ENCODE peak calls at places on chromosomes 3 and 15, in five cellular contexts. Y is memory B cell; W is activated naive CD8-positive, alpha-beta T cell treated with anti-CD3 and anti-CD28 coated beads, Interleukin-2, amount 10 ng/mL, durations not matched to agents 7 days and 5 days; L is CD8-positive, alpha-beta T cell; Q is gastrocnemius medialis. P is an unnamed sample.

GRCh38 chr3:126338796-126339241 is 18.4 kb downstream of the KLF15 start:
- ATAC-seq in Y (no peak), L (no peak), Q (peak; percentile 30), W (no peak), P (peak; percentile 18)

GRCh38 chr15:44729394-44729913 is 6.9 kb upstream of the TRIM69 start:
- ATAC-seq in Q (no peak), Y (peak; percentile 14), W (peak; percentile 7), L (peak; percentile 9), P (peak; percentile 1)

GRCh38 chr15:36803773-36804172 is 224.3 kb downstream of the CDIN1 start:
- ATAC-seq in Q (no peak), W (no peak), L (no peak), Y (no peak), P (no peak)

GRCh38 chr3:106688463-106688862 is 688.8 kb upstream of the CCDC54 start:
- ATAC-seq in Q (peak; percentile 72), L (no peak), W (no peak), Y (no peak), P (peak; percentile 81)

GRCh38 chr15:22265056-22265945 is 185.0 kb downstream of the OR4M2 start:
- ATAC-seq in L (peak; percentile 48), W (no peak), Y (no peak), Q (no peak), P (no peak)

GRCh38 chr3:131326307-131326706 is 55.3 kb upstream of the NUDT16 start:
- ATAC-seq in Y (no peak), W (no peak), Q (no peak), L (no peak), P (no peak)

GRCh38 chr3:159828542-159828943 is 160.1 kb upstream of the IL12A start:
- ATAC-seq in W (no peak), Y (peak; percentile 53), Q (peak; percentile 61), L (no peak), P (no peak)

GRCh38 chr15:69991493-69991892 is 106.2 kb downstream of the TLE3 start:
- ATAC-seq in W (no peak), Y (no peak), L (no peak), Q (no peak), P (no peak)

GRCh38 chr3:197406266-197406665 is 107.9 kb upstream of the DLG1 start:
- ATAC-seq in Q (no peak), W (no peak), Y (no peak), L (no peak), P (peak; percentile 57)

GRCh38 chr15:78640840-78641733 is at the start of gene CHRNB4:
- ATAC-seq in W (peak; percentile 76), L (peak; percentile 75), Y (peak; percentile 58), Q (no peak), P (no peak)

GRCh38 chr15:63373866-63374548 is 7.6 kb downstream of the CA12 start:
- ATAC-seq in L (no peak), W (no peak), Q (no peak), Y (no peak), P (no peak)

GRCh38 chr15:84645997-84646396 is 8.1 kb downstream of the WDR73 start:
- ATAC-seq in W (no peak), Q (no peak), Y (no peak), L (no peak), P (no peak)

GRCh38 chr3:28241221-28242160 is at the start of gene CMC1:
- ATAC-seq in L (peak; percentile 90), Q (peak; percentile 98), W (peak; percentile 96), Y (peak; percentile 88), P (peak; percentile 99)

GRCh38 chr3:107240183-107241091 is 136.8 kb upstream of the CCDC54 start:
- ATAC-seq in Q (peak; percentile 86), W (peak; percentile 97), Y (peak; percentile 90), L (peak; percentile 91), P (peak; percentile 93)

GRCh38 chr3:71563827-71564226 is 19.7 kb downstream of the FOXP1 start:
- ATAC-seq in Q (no peak), W (no peak), Y (peak; percentile 93), L (no peak), P (no peak)

GRCh38 chr3:10470120-10470665 is 35.2 kb downstream of the ATP2B2 start:
- ATAC-seq in Q (peak; percentile 4), Y (no peak), W (no peak), L (no peak), P (no peak)

GRCh38 chr15:98405013-98405412 is 243.3 kb upstream of the IGF1R start:
- ATAC-seq in Q (no peak), Y (no peak), W (no peak), L (no peak), P (no peak)

GRCh38 chr3:194269610-194270145 is 81.5 kb downstream of the CPN2 start:
- ATAC-seq in L (no peak), W (no peak), Y (no peak), Q (no peak), P (peak; percentile 34)

GRCh38 chr3:153052096-153052460 is 109.9 kb upstream of the RAP2B start:
- ATAC-seq in L (no peak), Y (no peak), Q (no peak), W (no peak), P (peak; percentile 83)

GRCh38 chr15:96042734-96043224 is 287.7 kb upstream of the NR2F2 start:
- ATAC-seq in Q (no peak), L (no peak), W (no peak), Y (peak; percentile 88), P (no peak)

GRCh38 chr15:92921215-92922131 is 21.3 kb downstream of the CHD2 start:
- ATAC-seq in Q (peak; percentile 3), W (peak; percentile 37), Y (no peak), L (peak; percentile 35), P (no peak)

GRCh38 chr15:71792521-71792920 is 17.8 kb upstream of the NR2E3 start:
- ATAC-seq in Y (no peak), W (no peak), Q (no peak), L (no peak), P (no peak)

GRCh38 chr3:184656430-184656990 is 55.4 kb downstream of the MAGEF1 start:
- ATAC-seq in Y (no peak), L (no peak), W (no peak), Q (no peak), P (no peak)

GRCh38 chr3:114558271-114558670 is 264.4 kb downstream of the TIGIT start:
- ATAC-seq in W (no peak), L (no peak), Q (peak; percentile 66), Y (no peak), P (no peak)

GRCh38 chr15:93127286-93127685 is 38.3 kb upstream of the RGMA start:
- ATAC-seq in Q (no peak), L (no peak), Y (no peak), W (no peak), P (no peak)

GRCh38 chr15:39589193-39589814 is 8.4 kb downstream of the THBS1 start:
- ATAC-seq in L (no peak), Y (no peak), Q (no peak), W (no peak), P (no peak)

GRCh38 chr3:69566256-69566655 is 173.0 kb upstream of the MITF start:
- ATAC-seq in Y (no peak), L (no peak), W (no peak), Q (no peak), P (no peak)

GRCh38 chr3:158419820-158420653 is 151.0 kb upstream of the MLF1 start:
- ATAC-seq in W (no peak), Y (no peak), L (no peak), Q (no peak), P (no peak)

GRCh38 chr3:30462725-30463124 is 143.7 kb upstream of the TGFBR2 start:
- ATAC-seq in W (no peak), L (no peak), Y (no peak), Q (no peak), P (no peak)

GRCh38 chr15:63030101-63030528 is 12.4 kb upstream of the TPM1 start:
- ATAC-seq in Y (peak; percentile 70), W (no peak), Q (no peak), L (no peak), P (peak; percentile 85)

GRCh38 chr3:176046717-176047116 is 1150.6 kb downstream of the TBL1XR1 start:
- ATAC-seq in Q (no peak), W (no peak), L (no peak), Y (no peak), P (no peak)

GRCh38 chr15:22846073-22846472 is 7.6 kb downstream of the NIPA2 start:
- ATAC-seq in W (no peak), Q (no peak), L (no peak), Y (no peak), P (no peak)

GRCh38 chr3:160546727-160547126 is 18.6 kb downstream of the KPNA4 start:
- ATAC-seq in Q (no peak), L (no peak), W (no peak), Y (no peak), P (no peak)

GRCh38 chr3:114848643-114849350 is 298.3 kb downstream of the ZBTB20 start:
- ATAC-seq in Q (no peak), L (no peak), Y (no peak), W (no peak), P (no peak)

GRCh38 chr3:53079791-53080555 is 34.1 kb upstream of the SFMBT1 start:
- ATAC-seq in L (no peak), W (no peak), Q (no peak), Y (no peak), P (no peak)